ENCODE peak calls at places on chromosomes 12 and 14, in ten cellular contexts. I is cardiac muscle cell; N is CD4-positive, alpha-beta memory T cell; B is astrocyte; X is prostate gland; D is CD8-positive, alpha-beta T cell; E is uterus; J is neural progenitor cell; F is GM23248; Y is kidney. T is an unnamed sample.

GRCh38 chr12:3490848-3491382 is at the start of gene PRMT8:
- DNase-seq in J (peak; percentile 86), F (peak; percentile 36), N (no peak), Y (peak; percentile 53), B (no peak), I (peak; percentile 65), D (no peak), E (no peak), X (no peak), T (no peak)

GRCh38 chr14:95140060-95140858 is 17.1 kb downstream of the DICER1 start:
- DNase-seq in X (no peak), N (no peak), Y (no peak), E (no peak), B (peak; percentile 32), J (no peak), F (peak; percentile 80), D (no peak), I (no peak), T (peak; percentile 18)

GRCh38 chr12:49796155-49796554 is 32.1 kb downstream of the NCKAP5L start:
- DNase-seq in D (no peak), N (no peak), J (no peak), B (no peak), I (no peak), X (no peak), F (no peak), E (no peak), Y (no peak), T (no peak)

GRCh38 chr14:73865536-73866113 is 14.0 kb downstream of the PTGR2 start:
- DNase-seq in F (no peak), B (no peak), X (no peak), E (no peak), I (no peak), Y (no peak), J (no peak), D (no peak), N (no peak), T (no peak)

GRCh38 chr14:67409461-67409860 is 2.5 kb downstream of the PLEK2 start:
- DNase-seq in X (peak; percentile 33), N (no peak), D (no peak), I (no peak), F (no peak), J (no peak), B (no peak), E (no peak), Y (no peak), T (no peak)

GRCh38 chr12:123269980-123270379 is 1.7 kb downstream of the CDK2AP1 start:
- DNase-seq in B (no peak), I (peak; percentile 26), X (no peak), N (no peak), D (no peak), E (no peak), J (peak; percentile 47), Y (no peak), F (no peak), T (peak; percentile 26)

GRCh38 chr12:101230547-101230946 is 20.5 kb upstream of the SLC5A8 start:
- DNase-seq in X (no peak), B (peak; percentile 72), J (no peak), D (no peak), E (no peak), I (no peak), Y (no peak), N (no peak), F (peak; percentile 97), T (peak; percentile 72)

GRCh38 chr12:81416571-81416970 is 338.7 kb downstream of the ACSS3 start:
- DNase-seq in X (no peak), F (no peak), E (no peak), Y (no peak), D (no peak), J (no peak), I (no peak), N (no peak), B (no peak), T (no peak)

GRCh38 chr12:120199595-120200306 is 1.2 kb downstream of the RPLP0 start:
- DNase-seq in J (no peak), I (no peak), D (no peak), B (peak; percentile 88), E (peak; percentile 56), N (no peak), F (peak; percentile 92), Y (no peak), X (no peak), T (peak; percentile 52)

GRCh38 chr12:124578445-124578844 is 11.0 kb upstream of the NCOR2 start:
- DNase-seq in Y (no peak), E (no peak), D (no peak), N (no peak), B (no peak), I (no peak), X (no peak), J (no peak), F (no peak), T (no peak)

GRCh38 chr12:89098390-89099102 is 253.8 kb downstream of the DUSP6 start:
- DNase-seq in B (peak; percentile 12), F (peak; percentile 13), J (peak; percentile 49), X (no peak), E (no peak), Y (peak; percentile 73), D (no peak), I (peak; percentile 61), N (no peak), T (no peak)

GRCh38 chr12:53949631-53950440 is 4.9 kb upstream of the HOXC12 start:
- DNase-seq in Y (no peak), N (no peak), F (no peak), J (no peak), X (no peak), D (no peak), B (no peak), E (no peak), I (no peak), T (no peak)

GRCh38 chr12:45409966-45410365 is 194.1 kb downstream of the ANO6 start:
- DNase-seq in E (no peak), X (no peak), J (no peak), B (peak; percentile 89), D (no peak), Y (no peak), F (peak; percentile 96), N (no peak), I (no peak), T (peak; percentile 8)

GRCh38 chr12:108146035-108146893 is 17.2 kb downstream of the WSCD2 start:
- DNase-seq in I (no peak), X (no peak), F (no peak), N (no peak), E (no peak), D (no peak), Y (no peak), B (no peak), J (no peak), T (no peak)
- H3K4me1 ChIP-seq in I (no peaks in the 10 kb centered on the region), X (no peaks in the 10 kb centered on the region), F (no peaks in the 10 kb centered on the region), N (no peaks in the 10 kb centered on the region), E (no peaks in the 10 kb centered on the region), D (no peaks in the 10 kb centered on the region), Y (no peaks in the 10 kb centered on the region), B (no peaks in the 10 kb centered on the region), J (peaks cover 36% of the 10 kb centered on the region), T (no peaks in the 10 kb centered on the region)

DNA sequence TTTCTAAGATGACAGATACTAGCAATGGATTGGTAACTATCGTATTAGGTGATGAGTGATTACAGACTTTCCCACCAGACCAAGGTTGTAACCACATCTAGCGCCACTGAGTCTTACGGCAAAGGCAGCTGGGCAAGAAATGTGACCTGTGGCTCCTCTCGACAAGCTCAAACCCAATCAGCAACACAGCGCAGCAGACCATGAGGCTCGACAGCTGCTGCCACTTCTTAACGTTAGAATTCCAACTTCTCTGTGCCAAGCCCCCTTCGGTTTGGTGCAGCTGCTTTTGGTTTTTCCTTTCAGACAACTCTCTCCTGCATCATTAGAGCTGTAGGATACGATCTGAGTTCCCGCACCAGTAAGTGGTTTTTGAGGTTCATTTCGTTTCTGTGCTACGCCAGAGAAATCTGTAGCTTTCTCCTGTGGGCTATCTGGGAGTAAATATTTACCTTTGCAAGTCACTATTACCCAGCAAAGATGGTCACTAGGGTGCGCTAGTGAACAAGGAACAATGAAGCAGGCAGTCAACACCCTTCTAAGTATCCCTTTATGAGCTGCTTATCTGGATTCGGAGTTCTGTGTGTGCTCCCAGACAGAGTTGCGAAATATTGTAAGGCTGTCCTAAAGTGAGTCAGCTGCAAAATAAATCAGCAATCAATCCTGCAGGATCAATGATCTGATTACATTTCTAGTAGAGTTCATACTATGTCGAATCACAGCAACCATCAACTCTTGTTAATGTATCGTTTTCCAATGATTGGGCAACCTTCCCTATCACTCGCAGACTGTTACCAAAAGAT is 133.8 kb downstream of the KCNK10 start:
- DNase-seq in F (peak; percentile 79), D (peak; percentile 38), E (peak; percentile 46), J (peak; percentile 87), N (peak; percentile 31), Y (no peak), I (peak; percentile 82), B (peak; percentile 68), X (peak; percentile 87), T (peak; percentile 96)
- H3K4me3 ChIP-seq in F (peak overlapping the region; percentile 29), D (no peak overlapping the region), E (no peak overlapping the region), J (peak overlapping the region; percentile 4), N (no peak overlapping the region), Y (peak overlapping the region; percentile 35), I (no peak overlapping the region), B (no peak overlapping the region), X (peak overlapping the region; percentile 9), T (peak overlapping the region; percentile 58)

DNA sequence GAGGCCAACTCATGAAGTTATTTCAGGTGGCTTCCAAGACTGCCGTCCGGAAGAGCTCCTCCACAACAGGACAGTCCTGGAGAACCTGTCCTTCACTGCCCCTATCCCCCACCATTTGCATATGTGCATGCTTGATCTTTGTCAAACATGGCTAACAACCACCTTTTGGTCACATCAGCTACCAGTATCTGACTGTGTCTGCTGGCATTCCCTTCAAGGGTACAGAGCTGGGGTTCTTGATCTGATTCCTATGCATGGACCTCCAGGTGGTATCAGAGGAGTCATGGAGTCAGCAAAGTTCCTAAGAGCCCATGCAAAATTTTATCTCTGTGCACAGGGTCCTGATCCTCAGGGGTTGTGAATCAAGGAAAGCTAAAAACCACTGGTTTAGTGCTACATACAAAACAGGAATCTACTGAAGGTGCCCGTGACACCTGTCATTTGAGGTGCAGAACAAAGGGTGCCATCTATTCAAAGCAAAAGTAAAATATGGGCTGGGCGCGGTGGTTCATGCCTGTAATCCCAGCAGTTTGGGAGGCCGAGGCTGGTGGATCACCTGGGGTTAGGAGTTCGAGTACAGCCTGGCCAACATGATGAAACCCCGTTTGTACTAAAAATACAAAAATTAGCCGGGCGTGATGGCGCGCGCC is 3.8 kb downstream of the PPTC7 start:
- DNase-seq in E (no peak), J (no peak), I (no peak), F (no peak), N (no peak), Y (no peak), B (no peak), X (no peak), D (no peak), T (no peak)
- H3K4me1 ChIP-seq in E (peaks cover 3% of the 10 kb centered on the region), J (peaks cover 11% of the 10 kb centered on the region), I (peaks cover 50% of the 10 kb centered on the region), F (peaks cover 29% of the 10 kb centered on the region), N (peaks cover 83% of the 10 kb centered on the region), Y (peaks cover 34% of the 10 kb centered on the region), B (peaks cover 23% of the 10 kb centered on the region), X (no peaks in the 10 kb centered on the region), D (peaks cover 68% of the 10 kb centered on the region), T (peaks cover 58% of the 10 kb centered on the region)

DNA sequence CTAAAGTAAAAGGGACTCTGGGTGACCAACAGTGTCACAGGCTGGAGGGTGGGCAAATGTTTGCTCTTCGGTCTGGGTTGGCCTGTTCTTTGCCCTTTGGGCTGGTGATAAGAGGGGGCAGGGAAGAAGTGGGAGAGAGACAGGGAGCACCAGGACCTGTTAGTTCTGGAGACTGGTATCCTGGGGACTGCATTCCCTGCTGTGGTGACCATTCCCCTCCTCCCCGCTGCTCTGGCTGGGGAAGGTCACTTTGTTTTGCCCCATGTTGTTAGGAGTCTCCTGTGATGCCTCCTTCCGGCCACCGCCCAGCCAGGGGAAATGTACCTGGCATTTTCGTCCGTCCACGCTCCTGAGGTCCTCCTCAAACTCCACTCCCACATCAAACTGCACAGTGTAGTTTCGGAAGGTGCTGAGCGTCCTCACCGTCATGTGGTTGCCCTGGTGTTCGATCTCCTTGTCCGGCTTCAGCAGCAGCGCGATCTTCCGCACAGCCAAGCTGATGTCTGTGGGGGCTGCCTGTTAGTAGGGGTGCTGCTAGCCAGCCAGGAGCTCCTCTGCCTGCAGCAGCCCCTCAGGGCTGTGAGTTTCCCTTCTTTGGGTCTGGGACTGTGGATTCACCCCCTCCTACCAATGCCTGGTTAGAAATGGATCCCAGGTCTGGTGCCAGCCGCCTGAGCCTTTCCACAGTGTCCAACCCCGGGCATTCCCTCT is 618 bp downstream of the RBP5 start:
- DNase-seq in N (no peak), X (no peak), J (no peak), F (no peak), D (no peak), Y (no peak), I (no peak), B (no peak), E (no peak), T (no peak)
- H3K4me3 ChIP-seq in N (no peak overlapping the region), X (no peak overlapping the region), J (no peak overlapping the region), F (no peak overlapping the region), D (no peak overlapping the region), Y (peak overlapping the region; percentile 80), I (no peak overlapping the region), B (no peak overlapping the region), E (no peak overlapping the region), T (no peak overlapping the region)

T was measured in PC-3.